ENCODE peak calls at places on chromosome 22, in ten cellular contexts. Z is adipocyte; T is NAMALWA; S is activated T-cell treated with anti-CD3 and anti-CD28 coated beads, Interleukin-2, amount 50 U/mL, for 1 hour; C is nephron progenitor cell; D is tibial nerve; U is fibroblast of the conjunctiva; H is LoVo; L is colonic mucosa; F is stomach. P is an unnamed sample.
A peak's percentile ranks its signal among the peaks of the same experiment; 100 is the strongest.

GRCh38 chr22:26485013-26485412 is 1.3 kb downstream of the SRRD start:
- DNase-seq in Z (peak; percentile 49), T (peak; percentile 57), S (no peak), C (no peak), D (no peak), U (no peak), H (no peak), L (no peak), F (no peak), P (no peak)

GRCh38 chr22:49303781-49304461 is 523.8 kb downstream of the BRD1 start:
- DNase-seq in Z (no peak), T (no peak), S (peak; percentile 10), C (no peak), D (no peak), U (no peak), H (no peak), L (peak; percentile 14), F (peak; percentile 21), P (no peak)

GRCh38 chr22:23219787-23220484 is 39.6 kb downstream of the BCR start:
- DNase-seq in Z (peak; percentile 37), T (peak; percentile 97), S (peak; percentile 59), C (no peak), D (no peak), U (no peak), H (no peak), L (peak; percentile 49), F (peak; percentile 51), P (peak; percentile 40)

GRCh38 chr22:29307658-29308147 is 1.3 kb downstream of the GAS2L1 start:
- DNase-seq in Z (no peak), T (no peak), S (no peak), C (no peak), D (no peak), U (no peak), H (no peak), L (no peak), F (no peak), P (no peak)

GRCh38 chr22:21064917-21065864 is 19.4 kb downstream of the LRRC74B start:
- DNase-seq in Z (peak; percentile 11), T (no peak), S (no peak), C (no peak), D (no peak), U (no peak), H (no peak), L (no peak), F (no peak), P (no peak)

GRCh38 chr22:43849731-43850130 is 12.6 kb downstream of the SULT4A1 start:
- DNase-seq in Z (no peak), T (no peak), S (no peak), C (no peak), D (peak; percentile 4), U (no peak), H (no peak), L (no peak), F (no peak), P (no peak)

GRCh38 chr22:28105396-28105795 is 186.3 kb upstream of the PITPNB start:
- DNase-seq in Z (no peak), T (no peak), S (no peak), C (no peak), D (no peak), U (no peak), H (no peak), L (no peak), F (no peak), P (no peak)

GRCh38 chr22:29183971-29184595 is 21.6 kb upstream of the EMID1 start:
- DNase-seq in Z (no peak), T (no peak), S (no peak), C (no peak), D (no peak), U (no peak), H (no peak), L (no peak), F (no peak), P (no peak)

GRCh38 chr22:50267591-50268390 is 2.4 kb downstream of the MAPK11 start:
- DNase-seq in Z (peak; percentile 76), T (no peak), S (peak; percentile 60), C (no peak), D (peak; percentile 39), U (no peak), H (no peak), L (peak; percentile 73), F (peak; percentile 72), P (peak; percentile 75)

GRCh38 chr22:31826443-31826842 is 72.6 kb downstream of the DEPDC5 start:
- DNase-seq in Z (no peak), T (no peak), S (no peak), C (no peak), D (no peak), U (no peak), H (no peak), L (no peak), F (no peak), P (no peak)

GRCh38 chr22:38218661-38219331 is 17.0 kb downstream of the MAFF start:
- DNase-seq in Z (peak; percentile 95), T (no peak), S (peak; percentile 44), C (peak; percentile 59), D (peak; percentile 69), U (peak; percentile 76), H (peak; percentile 79), L (peak; percentile 85), F (peak; percentile 92), P (peak; percentile 89)

GRCh38 chr22:40487663-40488249 is 117.4 kb downstream of the SGSM3 start:
- DNase-seq in Z (peak; percentile 63), T (peak; percentile 61), S (no peak), C (no peak), D (no peak), U (no peak), H (no peak), L (no peak), F (no peak), P (no peak)

GRCh38 chr22:25759825-25760231 is 17.8 kb downstream of the MYO18B start:
- DNase-seq in Z (peak; percentile 93), T (no peak), S (no peak), C (no peak), D (no peak), U (peak; percentile 37), H (peak; percentile 41), L (no peak), F (no peak), P (peak; percentile 57)

GRCh38 chr22:47090591-47091240 is 328.3 kb downstream of the TBC1D22A start:
- DNase-seq in Z (peak; percentile 47), T (no peak), S (peak; percentile 37), C (peak; percentile 42), D (no peak), U (peak; percentile 17), H (no peak), L (no peak), F (no peak), P (no peak)

GRCh38 chr22:44116755-44117684 is 63.7 kb upstream of the PARVG start:
- DNase-seq in Z (no peak), T (no peak), S (no peak), C (no peak), D (no peak), U (no peak), H (no peak), L (no peak), F (no peak), P (no peak)

GRCh38 chr22:48836673-48837340 is 990.9 kb downstream of the BRD1 start:
- DNase-seq in Z (no peak), T (no peak), S (no peak), C (no peak), D (no peak), U (no peak), H (no peak), L (no peak), F (no peak), P (no peak)

GRCh38 chr22:36860438-36860820 is 377 bp upstream of the NCF4 start:
- DNase-seq in Z (no peak), T (no peak), S (no peak), C (no peak), D (no peak), U (no peak), H (no peak), L (no peak), F (no peak), P (no peak)

GRCh38 chr22:41820447-41820846 is 12.5 kb upstream of the SREBF2 start:
- DNase-seq in Z (no peak), T (no peak), S (no peak), C (no peak), D (no peak), U (no peak), H (no peak), L (no peak), F (no peak), P (no peak)

GRCh38 chr22:49657275-49657973 is 170.2 kb downstream of the BRD1 start:
- DNase-seq in Z (no peak), T (peak; percentile 95), S (peak; percentile 72), C (no peak), D (peak; percentile 32), U (no peak), H (no peak), L (peak; percentile 57), F (peak; percentile 48), P (peak; percentile 36)

GRCh38 chr22:37174964-37175363 is 13.1 kb downstream of the C1QTNF6 start:
- DNase-seq in Z (no peak), T (no peak), S (no peak), C (no peak), D (no peak), U (no peak), H (no peak), L (no peak), F (no peak), P (no peak)

GRCh38 chr22:46563381-46564083 is 26.1 kb upstream of the CELSR1 start:
- DNase-seq in Z (peak; percentile 61), T (peak; percentile 88), S (peak; percentile 85), C (peak; percentile 82), D (peak; percentile 64), U (no peak), H (peak; percentile 31), L (peak; percentile 92), F (peak; percentile 88), P (peak; percentile 84)

GRCh38 chr22:27377901-27378300 is 423.7 kb downstream of the MN1 start:
- DNase-seq in Z (peak; percentile 29), T (no peak), S (no peak), C (no peak), D (no peak), U (no peak), H (no peak), L (peak; percentile 49), F (peak; percentile 83), P (peak; percentile 95)

GRCh38 chr22:40183029-40183581 is 5.4 kb downstream of the TNRC6B start:
- DNase-seq in Z (peak; percentile 95), T (no peak), S (no peak), C (no peak), D (no peak), U (peak; percentile 65), H (no peak), L (no peak), F (no peak), P (no peak)

GRCh38 chr22:26555478-26555877 is 34.5 kb downstream of the TPST2 start:
- DNase-seq in Z (no peak), T (no peak), S (no peak), C (no peak), D (no peak), U (no peak), H (no peak), L (no peak), F (no peak), P (peak; percentile 44)

GRCh38 chr22:20185750-20186149 is 34.9 kb upstream of the CCDC188 start:
- DNase-seq in Z (no peak), T (no peak), S (no peak), C (no peak), D (no peak), U (no peak), H (no peak), L (no peak), F (no peak), P (no peak)